ENCODE peak calls at places on chromosomes 6 and 20, in six cellular contexts. One of them, this sample, is unnamed.

GRCh38 chr20:37735541-37735940 is 41.7 kb downstream of the CTNNBL1 start:
- ATAC-seq in activated naive CD4-positive, alpha-beta T cell treated with anti-CD3 and anti-CD28 coated beads, Interleukin-2, amount 50 U/mL, for 72 hours: no peak
- ATAC-seq in activated CD4-positive, CD25-positive, alpha-beta regulatory T cell treated with anti-CD3 and anti-CD28 coated beads, Interleukin-2, amount 50 U/mL, for 24 hours: no peak
- ATAC-seq in naive thymus-derived CD8-positive, alpha-beta T cell: no peak
- ATAC-seq in naive B cell: no peak
- ATAC-seq in lung: no peak
- ATAC-seq in this sample: no peak

GRCh38 chr20:64188682-64189529 is 24.7 kb downstream of the MYT1 start:
- ATAC-seq in activated naive CD4-positive, alpha-beta T cell treated with anti-CD3 and anti-CD28 coated beads, Interleukin-2, amount 50 U/mL, for 72 hours: no peak
- ATAC-seq in activated CD4-positive, CD25-positive, alpha-beta regulatory T cell treated with anti-CD3 and anti-CD28 coated beads, Interleukin-2, amount 50 U/mL, for 24 hours: no peak
- ATAC-seq in naive thymus-derived CD8-positive, alpha-beta T cell: no peak
- ATAC-seq in naive B cell: no peak
- ATAC-seq in lung: no peak
- ATAC-seq in this sample: no peak

GRCh38 chr20:56574531-56575142 is 41.6 kb downstream of the FAM209B start:
- ATAC-seq in activated naive CD4-positive, alpha-beta T cell treated with anti-CD3 and anti-CD28 coated beads, Interleukin-2, amount 50 U/mL, for 72 hours: no peak
- ATAC-seq in activated CD4-positive, CD25-positive, alpha-beta regulatory T cell treated with anti-CD3 and anti-CD28 coated beads, Interleukin-2, amount 50 U/mL, for 24 hours: no peak
- ATAC-seq in naive thymus-derived CD8-positive, alpha-beta T cell: no peak
- ATAC-seq in naive B cell: no peak
- ATAC-seq in lung: no peak
- ATAC-seq in this sample: no peak

GRCh38 chr6:17455919-17456318 is 62.5 kb downstream of the CAP2 start:
- ATAC-seq in activated naive CD4-positive, alpha-beta T cell treated with anti-CD3 and anti-CD28 coated beads, Interleukin-2, amount 50 U/mL, for 72 hours: no peak
- ATAC-seq in activated CD4-positive, CD25-positive, alpha-beta regulatory T cell treated with anti-CD3 and anti-CD28 coated beads, Interleukin-2, amount 50 U/mL, for 24 hours: no peak
- ATAC-seq in naive thymus-derived CD8-positive, alpha-beta T cell: no peak
- ATAC-seq in naive B cell: no peak
- ATAC-seq in lung: no peak
- ATAC-seq in this sample: no peak

GRCh38 chr6:80338201-80338836 is 231.8 kb downstream of the BCKDHB start:
- ATAC-seq in activated naive CD4-positive, alpha-beta T cell treated with anti-CD3 and anti-CD28 coated beads, Interleukin-2, amount 50 U/mL, for 72 hours: peak; percentile 36
- ATAC-seq in activated CD4-positive, CD25-positive, alpha-beta regulatory T cell treated with anti-CD3 and anti-CD28 coated beads, Interleukin-2, amount 50 U/mL, for 24 hours: peak; percentile 64
- ATAC-seq in naive thymus-derived CD8-positive, alpha-beta T cell: peak; percentile 75
- ATAC-seq in naive B cell: peak; percentile 71
- ATAC-seq in lung: no peak
- ATAC-seq in this sample: peak; percentile 40

GRCh38 chr6:150152891-150153876 is 10.3 kb downstream of the PPP1R14C start:
- ATAC-seq in activated naive CD4-positive, alpha-beta T cell treated with anti-CD3 and anti-CD28 coated beads, Interleukin-2, amount 50 U/mL, for 72 hours: no peak
- ATAC-seq in activated CD4-positive, CD25-positive, alpha-beta regulatory T cell treated with anti-CD3 and anti-CD28 coated beads, Interleukin-2, amount 50 U/mL, for 24 hours: no peak
- ATAC-seq in naive thymus-derived CD8-positive, alpha-beta T cell: no peak
- ATAC-seq in naive B cell: no peak
- ATAC-seq in lung: peak; percentile 29
- ATAC-seq in this sample: peak; percentile 43

GRCh38 chr20:33273117-33273851 is 9.7 kb upstream of the BPIFB1 start:
- ATAC-seq in activated naive CD4-positive, alpha-beta T cell treated with anti-CD3 and anti-CD28 coated beads, Interleukin-2, amount 50 U/mL, for 72 hours: peak; percentile 63
- ATAC-seq in activated CD4-positive, CD25-positive, alpha-beta regulatory T cell treated with anti-CD3 and anti-CD28 coated beads, Interleukin-2, amount 50 U/mL, for 24 hours: no peak
- ATAC-seq in naive thymus-derived CD8-positive, alpha-beta T cell: no peak
- ATAC-seq in naive B cell: no peak
- ATAC-seq in lung: no peak
- ATAC-seq in this sample: peak; percentile 97

GRCh38 chr6:38404355-38404754 is 235.4 kb downstream of the BTBD9 start:
- ATAC-seq in activated naive CD4-positive, alpha-beta T cell treated with anti-CD3 and anti-CD28 coated beads, Interleukin-2, amount 50 U/mL, for 72 hours: no peak
- ATAC-seq in activated CD4-positive, CD25-positive, alpha-beta regulatory T cell treated with anti-CD3 and anti-CD28 coated beads, Interleukin-2, amount 50 U/mL, for 24 hours: no peak
- ATAC-seq in naive thymus-derived CD8-positive, alpha-beta T cell: no peak
- ATAC-seq in naive B cell: peak; percentile 32
- ATAC-seq in lung: no peak
- ATAC-seq in this sample: peak; percentile 13

GRCh38 chr20:21149344-21149743 is 23.5 kb downstream of the KIZ start:
- ATAC-seq in activated naive CD4-positive, alpha-beta T cell treated with anti-CD3 and anti-CD28 coated beads, Interleukin-2, amount 50 U/mL, for 72 hours: no peak
- ATAC-seq in activated CD4-positive, CD25-positive, alpha-beta regulatory T cell treated with anti-CD3 and anti-CD28 coated beads, Interleukin-2, amount 50 U/mL, for 24 hours: no peak
- ATAC-seq in naive thymus-derived CD8-positive, alpha-beta T cell: no peak
- ATAC-seq in naive B cell: no peak
- ATAC-seq in lung: no peak
- ATAC-seq in this sample: no peak